ENCODE peak calls at places on chromosome 15, in seven cellular contexts. One of them, this sample, is unnamed.

GRCh38 chr15:51377038-51377761 is 35.7 kb downstream of the GLDN start:
- DNase-seq in keratinocyte: no peak
- DNase-seq in endothelial cell of umbilical vein: no peak
- DNase-seq in ovary: no peak
- DNase-seq in Panc1: no peak
- DNase-seq in cardiac muscle cell: peak; percentile 21
- DNase-seq in HAP-1: no peak
- DNase-seq in this sample: no peak

GRCh38 chr15:75145027-75145841 is 56.4 kb upstream of the C15orf39 start:
- DNase-seq in ovary: no peak
- DNase-seq in Panc1: no peak
- DNase-seq in cardiac muscle cell: no peak
- DNase-seq in keratinocyte: no peak
- DNase-seq in HAP-1: no peak
- DNase-seq in endothelial cell of umbilical vein: no peak
- DNase-seq in this sample: no peak

GRCh38 chr15:40906947-40907802 is 12.9 kb downstream of the VPS18 start:
- DNase-seq in Panc1: no peak
- DNase-seq in cardiac muscle cell: peak; percentile 51
- DNase-seq in HAP-1: no peak
- DNase-seq in ovary: no peak
- DNase-seq in endothelial cell of umbilical vein: peak; percentile 89
- DNase-seq in keratinocyte: no peak
- DNase-seq in this sample: peak; percentile 83

GRCh38 chr15:64282701-64283100 is 73.3 kb downstream of the CSNK1G1 start:
- DNase-seq in ovary: no peak
- DNase-seq in HAP-1: peak; percentile 83
- DNase-seq in keratinocyte: no peak
- DNase-seq in cardiac muscle cell: peak; percentile 42
- DNase-seq in Panc1: no peak
- DNase-seq in endothelial cell of umbilical vein: no peak
- DNase-seq in this sample: no peak

GRCh38 chr15:67101981-67102929 is 36.9 kb downstream of the SMAD3 start:
- DNase-seq in HAP-1: no peak
- DNase-seq in Panc1: no peak
- DNase-seq in endothelial cell of umbilical vein: peak; percentile 77
- DNase-seq in ovary: no peak
- DNase-seq in keratinocyte: no peak
- DNase-seq in cardiac muscle cell: peak; percentile 65
- DNase-seq in this sample: no peak

GRCh38 chr15:70741107-70741511 is 22.2 kb downstream of the UACA start:
- DNase-seq in HAP-1: no peak
- DNase-seq in cardiac muscle cell: peak; percentile 96
- DNase-seq in keratinocyte: no peak
- DNase-seq in endothelial cell of umbilical vein: peak; percentile 78
- DNase-seq in ovary: peak; percentile 77
- DNase-seq in Panc1: no peak
- DNase-seq in this sample: no peak

GRCh38 chr15:60674704-60675405 is 195.9 kb upstream of the ICE2 start:
- DNase-seq in HAP-1: no peak
- DNase-seq in endothelial cell of umbilical vein: no peak
- DNase-seq in keratinocyte: no peak
- DNase-seq in cardiac muscle cell: no peak
- DNase-seq in Panc1: no peak
- DNase-seq in ovary: no peak
- DNase-seq in this sample: no peak

GRCh38 chr15:97652700-97653167 is 307.8 kb upstream of the ARRDC4 start:
- DNase-seq in HAP-1: no peak
- DNase-seq in Panc1: no peak
- DNase-seq in ovary: no peak
- DNase-seq in endothelial cell of umbilical vein: peak; percentile 4
- DNase-seq in keratinocyte: no peak
- DNase-seq in cardiac muscle cell: no peak
- DNase-seq in this sample: no peak

GRCh38 chr15:63146684-63147083 is 10.6 kb downstream of the RPS27L start:
- DNase-seq in cardiac muscle cell: peak; percentile 59
- DNase-seq in keratinocyte: no peak
- DNase-seq in ovary: no peak
- DNase-seq in HAP-1: no peak
- DNase-seq in Panc1: no peak
- DNase-seq in endothelial cell of umbilical vein: peak; percentile 32
- DNase-seq in this sample: no peak

GRCh38 chr15:57153140-57153539 is 223.2 kb upstream of the CGNL1 start:
- DNase-seq in Panc1: no peak
- DNase-seq in endothelial cell of umbilical vein: peak; percentile 91
- DNase-seq in keratinocyte: no peak
- DNase-seq in ovary: no peak
- DNase-seq in cardiac muscle cell: peak; percentile 90
- DNase-seq in HAP-1: no peak
- DNase-seq in this sample: no peak

GRCh38 chr15:48963524-48964113 is at the start of gene SHC4:
- DNase-seq in HAP-1: peak; percentile 89
- DNase-seq in ovary: peak; percentile 42
- DNase-seq in keratinocyte: no peak
- DNase-seq in Panc1: no peak
- DNase-seq in cardiac muscle cell: peak; percentile 87
- DNase-seq in endothelial cell of umbilical vein: peak; percentile 89
- DNase-seq in this sample: peak; percentile 67

GRCh38 chr15:39855400-39855799 is 64.7 kb downstream of the GPR176 start:
- DNase-seq in ovary: no peak
- DNase-seq in Panc1: no peak
- DNase-seq in endothelial cell of umbilical vein: no peak
- DNase-seq in HAP-1: no peak
- DNase-seq in cardiac muscle cell: peak; percentile 50
- DNase-seq in keratinocyte: no peak
- DNase-seq in this sample: no peak

GRCh38 chr15:67777071-67777470 is 48.2 kb upstream of the SKOR1 start:
- DNase-seq in ovary: no peak
- DNase-seq in endothelial cell of umbilical vein: no peak
- DNase-seq in Panc1: no peak
- DNase-seq in cardiac muscle cell: no peak
- DNase-seq in HAP-1: no peak
- DNase-seq in keratinocyte: no peak
- DNase-seq in this sample: no peak

GRCh38 chr15:52109559-52110451 is 2.8 kb downstream of the BCL2L10 start:
- DNase-seq in keratinocyte: no peak
- DNase-seq in HAP-1: no peak
- DNase-seq in Panc1: no peak
- DNase-seq in endothelial cell of umbilical vein: no peak
- DNase-seq in ovary: no peak
- DNase-seq in cardiac muscle cell: no peak
- DNase-seq in this sample: no peak

GRCh38 chr15:55619783-55620182 is 31.6 kb upstream of the PYGO1 start:
- DNase-seq in keratinocyte: no peak
- DNase-seq in cardiac muscle cell: no peak
- DNase-seq in Panc1: no peak
- DNase-seq in ovary: no peak
- DNase-seq in endothelial cell of umbilical vein: no peak
- DNase-seq in HAP-1: no peak
- DNase-seq in this sample: no peak

GRCh38 chr15:68980786-68981185 is 33.7 kb upstream of the NOX5 start:
- DNase-seq in Panc1: no peak
- DNase-seq in endothelial cell of umbilical vein: no peak
- DNase-seq in cardiac muscle cell: no peak
- DNase-seq in keratinocyte: no peak
- DNase-seq in ovary: no peak
- DNase-seq in HAP-1: no peak
- DNase-seq in this sample: no peak

GRCh38 chr15:66405605-66406004 is 18.9 kb downstream of the MAP2K1 start:
- DNase-seq in cardiac muscle cell: peak; percentile 53
- DNase-seq in Panc1: no peak
- DNase-seq in ovary: no peak
- DNase-seq in keratinocyte: no peak
- DNase-seq in HAP-1: no peak
- DNase-seq in endothelial cell of umbilical vein: peak; percentile 83
- DNase-seq in this sample: no peak

GRCh38 chr15:85044251-85044853 is 62.7 kb downstream of the PDE8A start:
- DNase-seq in endothelial cell of umbilical vein: peak; percentile 80
- DNase-seq in HAP-1: peak; percentile 61
- DNase-seq in ovary: peak; percentile 48
- DNase-seq in cardiac muscle cell: peak; percentile 80
- DNase-seq in keratinocyte: peak; percentile 13
- DNase-seq in Panc1: peak; percentile 58
- DNase-seq in this sample: no peak

GRCh38 chr15:49624046-49624445 is 3.2 kb downstream of the DTWD1 start:
- DNase-seq in cardiac muscle cell: peak; percentile 47
- DNase-seq in ovary: no peak
- DNase-seq in endothelial cell of umbilical vein: no peak
- DNase-seq in Panc1: no peak
- DNase-seq in keratinocyte: no peak
- DNase-seq in HAP-1: no peak
- DNase-seq in this sample: no peak

GRCh38 chr15:67146875-67147381 is 81.5 kb downstream of the SMAD3 start:
- DNase-seq in keratinocyte: no peak
- DNase-seq in endothelial cell of umbilical vein: peak; percentile 94
- DNase-seq in ovary: no peak
- DNase-seq in Panc1: no peak
- DNase-seq in cardiac muscle cell: peak; percentile 93
- DNase-seq in HAP-1: no peak
- DNase-seq in this sample: no peak

GRCh38 chr15:59349715-59350420 is 22.8 kb downstream of the MYO1E start:
- DNase-seq in HAP-1: no peak
- DNase-seq in cardiac muscle cell: peak; percentile 84
- DNase-seq in endothelial cell of umbilical vein: peak; percentile 89
- DNase-seq in keratinocyte: peak; percentile 74
- DNase-seq in Panc1: peak; percentile 82
- DNase-seq in ovary: no peak
- DNase-seq in this sample: no peak

GRCh38 chr15:84955089-84955848 is 26.4 kb upstream of the PDE8A start:
- DNase-seq in cardiac muscle cell: peak; percentile 83
- DNase-seq in HAP-1: peak; percentile 84
- DNase-seq in keratinocyte: no peak
- DNase-seq in endothelial cell of umbilical vein: peak; percentile 84
- DNase-seq in ovary: peak; percentile 70
- DNase-seq in Panc1: peak; percentile 41
- DNase-seq in this sample: peak; percentile 84

GRCh38 chr15:80480909-80481308 is 76.7 kb downstream of the ARNT2 start:
- DNase-seq in Panc1: no peak
- DNase-seq in endothelial cell of umbilical vein: no peak
- DNase-seq in cardiac muscle cell: peak; percentile 97
- DNase-seq in keratinocyte: no peak
- DNase-seq in HAP-1: no peak
- DNase-seq in ovary: peak; percentile 76
- DNase-seq in this sample: no peak

GRCh38 chr15:59376735-59377134 is 4.1 kb upstream of the MYO1E start:
- DNase-seq in keratinocyte: no peak
- DNase-seq in endothelial cell of umbilical vein: peak; percentile 37
- DNase-seq in cardiac muscle cell: peak; percentile 39
- DNase-seq in Panc1: no peak
- DNase-seq in ovary: no peak
- DNase-seq in HAP-1: no peak
- DNase-seq in this sample: no peak

GRCh38 chr15:63061971-63062370 is 19.4 kb downstream of the TPM1 start:
- DNase-seq in endothelial cell of umbilical vein: no peak
- DNase-seq in cardiac muscle cell: no peak
- DNase-seq in ovary: no peak
- DNase-seq in Panc1: no peak
- DNase-seq in keratinocyte: no peak
- DNase-seq in HAP-1: no peak
- DNase-seq in this sample: no peak

GRCh38 chr15:20657084-20657483 is 115.5 kb upstream of the GOLGA6L6 start:
- DNase-seq in ovary: no peak
- DNase-seq in keratinocyte: no peak
- DNase-seq in HAP-1: no peak
- DNase-seq in cardiac muscle cell: no peak
- DNase-seq in Panc1: no peak
- DNase-seq in endothelial cell of umbilical vein: no peak
- DNase-seq in this sample: no peak
- H3K9me3 ChIP-seq in ovary: no peaks in the 10 kb centered on the region
- H3K9me3 ChIP-seq in keratinocyte: peaks cover 11% of the 10 kb centered on the region
- H3K9me3 ChIP-seq in HAP-1: peaks cover 17% of the 10 kb centered on the region
- H3K9me3 ChIP-seq in cardiac muscle cell: peaks cover 11% of the 10 kb centered on the region
- H3K9me3 ChIP-seq in Panc1: no peaks in the 10 kb centered on the region
- H3K9me3 ChIP-seq in endothelial cell of umbilical vein: peaks cover 7% of the 10 kb centered on the region
- H3K9me3 ChIP-seq in this sample: no peaks in the 10 kb centered on the region

DNA sequence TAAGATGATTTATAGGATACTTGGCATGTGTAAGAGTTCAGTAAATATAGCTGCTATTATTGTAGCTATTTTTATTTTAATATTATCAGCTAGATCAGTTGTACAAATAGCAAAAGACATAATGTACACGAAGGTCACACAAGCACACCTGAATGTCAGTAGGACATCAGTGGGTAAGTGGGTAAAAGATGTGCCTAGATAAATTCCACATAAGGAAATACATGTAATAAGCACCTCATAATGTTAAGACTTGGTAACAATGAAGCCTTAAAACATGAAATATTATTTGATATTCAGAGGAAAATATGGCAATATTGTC is 41.5 kb downstream of the ABHD2 start:
- DNase-seq in keratinocyte: no peak
- DNase-seq in endothelial cell of umbilical vein: no peak
- DNase-seq in HAP-1: no peak
- DNase-seq in ovary: no peak
- DNase-seq in Panc1: no peak
- DNase-seq in cardiac muscle cell: no peak
- DNase-seq in this sample: no peak
- H3K4me1 ChIP-seq in keratinocyte: peaks cover 28% of the 10 kb centered on the region
- H3K4me1 ChIP-seq in endothelial cell of umbilical vein: peaks cover 41% of the 10 kb centered on the region
- H3K4me1 ChIP-seq in HAP-1: no peaks in the 10 kb centered on the region
- H3K4me1 ChIP-seq in ovary: no peaks in the 10 kb centered on the region
- H3K4me1 ChIP-seq in Panc1: peaks cover 4% of the 10 kb centered on the region
- H3K4me1 ChIP-seq in cardiac muscle cell: peaks cover 9% of the 10 kb centered on the region
- H3K4me1 ChIP-seq in this sample: peaks cover 29% of the 10 kb centered on the region

GRCh38 chr15:20386198-20386597 is 155.4 kb downstream of the GOLGA6L6 start:
- DNase-seq in ovary: no peak
- DNase-seq in cardiac muscle cell: no peak
- DNase-seq in endothelial cell of umbilical vein: no peak
- DNase-seq in keratinocyte: no peak
- DNase-seq in Panc1: no peak
- DNase-seq in HAP-1: no peak
- DNase-seq in this sample: no peak
- H3K9me3 ChIP-seq in ovary: no peaks in the 10 kb centered on the region
- H3K9me3 ChIP-seq in cardiac muscle cell: peaks cover 50% of the 10 kb centered on the region
- H3K9me3 ChIP-seq in endothelial cell of umbilical vein: peaks cover 22% of the 10 kb centered on the region
- H3K9me3 ChIP-seq in keratinocyte: peaks cover 35% of the 10 kb centered on the region
- H3K9me3 ChIP-seq in Panc1: peaks cover 11% of the 10 kb centered on the region
- H3K9me3 ChIP-seq in HAP-1: peaks cover 31% of the 10 kb centered on the region
- H3K9me3 ChIP-seq in this sample: no peaks in the 10 kb centered on the region

DNA sequence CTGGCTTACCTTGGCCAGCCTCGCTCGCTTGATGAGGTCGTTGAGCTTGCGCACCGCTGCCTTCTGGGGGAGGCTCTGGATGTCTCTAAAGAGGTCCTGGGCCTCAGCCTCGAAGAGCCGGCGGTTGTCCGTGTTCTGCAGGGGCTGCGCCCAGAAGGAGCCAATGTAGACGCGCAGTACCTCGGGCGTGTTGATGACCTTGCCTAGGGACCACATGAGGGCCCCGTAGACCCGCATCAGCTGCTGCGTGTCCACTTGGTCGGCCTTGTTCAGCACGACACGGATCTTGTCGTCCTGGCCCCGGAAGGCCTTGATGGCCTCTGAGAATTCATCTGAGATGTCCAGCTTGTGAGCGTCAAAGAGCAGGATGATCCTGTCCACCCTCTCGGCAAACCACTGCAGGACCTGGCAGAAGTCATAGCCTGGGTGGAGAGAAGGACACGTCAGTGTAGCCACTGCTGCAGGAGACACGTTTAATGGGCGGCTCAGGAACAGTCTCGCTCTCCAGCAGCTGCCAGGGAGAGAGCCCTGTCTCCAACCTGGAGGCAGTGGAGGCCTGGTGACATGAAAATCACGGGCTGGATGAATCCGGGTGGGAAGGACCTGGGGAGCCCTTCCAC is 25.5 kb upstream of the SPTBN5 start:
- DNase-seq in cardiac muscle cell: no peak
- DNase-seq in keratinocyte: no peak
- DNase-seq in endothelial cell of umbilical vein: no peak
- DNase-seq in HAP-1: no peak
- DNase-seq in Panc1: no peak
- DNase-seq in ovary: no peak
- DNase-seq in this sample: peak; percentile 40
- H3K4me1 ChIP-seq in cardiac muscle cell: peaks cover 84% of the 10 kb centered on the region
- H3K4me1 ChIP-seq in keratinocyte: peaks cover 22% of the 10 kb centered on the region
- H3K4me1 ChIP-seq in endothelial cell of umbilical vein: peaks cover 48% of the 10 kb centered on the region
- H3K4me1 ChIP-seq in HAP-1: no peaks in the 10 kb centered on the region
- H3K4me1 ChIP-seq in Panc1: peaks cover 17% of the 10 kb centered on the region
- H3K4me1 ChIP-seq in ovary: peaks cover 31% of the 10 kb centered on the region
- H3K4me1 ChIP-seq in this sample: peaks cover 54% of the 10 kb centered on the region